ENCODE peak calls at places on chromosome 11, in seven cellular contexts. J is left cardiac atrium, K is DMS153, X is coronary artery, B is SHP77, V is DMS53, R is Daoy. C is an unnamed sample.

GRCh38 chr11:8060146-8060719 is 20.8 kb upstream of the TUB start:
- DNase-seq in J (no peak), K (no peak), X (no peak), B (no peak), V (no peak), R (no peak), C (no peak)

GRCh38 chr11:12868315-12869073 is 140.6 kb upstream of the RASSF10 start:
- DNase-seq in J (no peak), K (no peak), X (no peak), B (no peak), V (no peak), R (no peak), C (no peak)

GRCh38 chr11:26896716-26897115 is 97.2 kb upstream of the FIBIN start:
- DNase-seq in J (no peak), K (no peak), X (no peak), B (no peak), V (no peak), R (no peak), C (no peak)

GRCh38 chr11:110710520-110711381 is 1.5 kb downstream of the ARHGAP20 start:
- DNase-seq in J (peak; percentile 29), K (peak; percentile 21), X (peak; percentile 70), B (no peak), V (peak; percentile 67), R (no peak), C (peak; percentile 29)

GRCh38 chr11:69436041-69436982 is 45.2 kb upstream of the LINC01488 start:
- DNase-seq in J (no peak), K (no peak), X (no peak), B (no peak), V (no peak), R (no peak), C (no peak)

GRCh38 chr11:64996710-64997380 is at the start of gene BATF2:
- DNase-seq in J (peak; percentile 81), K (peak; percentile 70), X (peak; percentile 85), B (peak; percentile 85), V (peak; percentile 91), R (peak; percentile 76), C (peak; percentile 73)

GRCh38 chr11:34792143-34792542 is 124.0 kb downstream of the APIP start:
- DNase-seq in J (no peak), K (no peak), X (no peak), B (no peak), V (no peak), R (no peak), C (no peak)

GRCh38 chr11:116984186-116984585 is 114.0 kb downstream of the SIK3 start:
- DNase-seq in J (no peak), K (no peak), X (no peak), B (no peak), V (no peak), R (no peak), C (no peak)

GRCh38 chr11:1564535-1565172 is 7.4 kb downstream of the DUSP8 start:
- DNase-seq in J (peak; percentile 80), K (no peak), X (no peak), B (peak; percentile 32), V (peak; percentile 61), R (peak; percentile 97), C (peak; percentile 57)

GRCh38 chr11:94910779-94911178 is 62.6 kb downstream of the CWC15 start:
- DNase-seq in J (no peak), K (no peak), X (no peak), B (no peak), V (no peak), R (no peak), C (peak; percentile 44)

GRCh38 chr11:114501901-114502300 is 57.8 kb downstream of the NXPE1 start:
- DNase-seq in J (no peak), K (no peak), X (no peak), B (no peak), V (no peak), R (peak; percentile 6), C (no peak)

GRCh38 chr11:69906453-69906907 is 87.3 kb upstream of the FGF3 start:
- DNase-seq in J (no peak), K (no peak), X (no peak), B (no peak), V (no peak), R (no peak), C (no peak)

GRCh38 chr11:46099973-46100335 is 21.3 kb downstream of the PHF21A start:
- DNase-seq in J (no peak), K (no peak), X (no peak), B (no peak), V (no peak), R (no peak), C (no peak)

GRCh38 chr11:26247340-26247739 is 84.6 kb upstream of the ANO3 start:
- DNase-seq in J (no peak), K (no peak), X (no peak), B (no peak), V (no peak), R (no peak), C (no peak)

GRCh38 chr11:119729581-119730346 is 764 bp upstream of the NECTIN1 start:
- DNase-seq in J (peak; percentile 88), K (peak; percentile 28), X (peak; percentile 79), B (peak; percentile 26), V (peak; percentile 57), R (peak; percentile 67), C (peak; percentile 61)

GRCh38 chr11:124669193-124669592 is 4.3 kb downstream of the SIAE start:
- DNase-seq in J (peak; percentile 26), K (no peak), X (no peak), B (peak; percentile 18), V (peak; percentile 71), R (peak; percentile 51), C (peak; percentile 64)

GRCh38 chr11:88281317-88281712 is 56.2 kb downstream of the CTSC start:
- DNase-seq in J (no peak), K (no peak), X (no peak), B (no peak), V (peak; percentile 32), R (no peak), C (no peak)

GRCh38 chr11:119676461-119677020 is 52.5 kb downstream of the NECTIN1 start:
- DNase-seq in J (no peak), K (no peak), X (no peak), B (no peak), V (no peak), R (peak; percentile 39), C (peak; percentile 58)

GRCh38 chr11:134293119-134294113 is 17.2 kb downstream of the GLB1L3 start:
- DNase-seq in J (no peak), K (no peak), X (no peak), B (no peak), V (peak; percentile 27), R (no peak), C (no peak)

GRCh38 chr11:72008728-72009127 is 10.0 kb downstream of the IL18BP start:
- DNase-seq in J (no peak), K (no peak), X (no peak), B (no peak), V (no peak), R (no peak), C (no peak)

GRCh38 chr11:22165799-22166548 is 26.9 kb upstream of the ANO5 start:
- DNase-seq in J (no peak), K (no peak), X (no peak), B (no peak), V (no peak), R (no peak), C (no peak)

GRCh38 chr11:78423241-78423640 is 5.6 kb upstream of the GAB2 start:
- DNase-seq in J (no peak), K (no peak), X (no peak), B (no peak), V (no peak), R (no peak), C (no peak)

GRCh38 chr11:87804176-87804575 is 371.1 kb downstream of the RAB38 start:
- DNase-seq in J (no peak), K (no peak), X (no peak), B (no peak), V (no peak), R (no peak), C (no peak)

GRCh38 chr11:11408436-11409221 is 55.6 kb upstream of the CSNK2A3 start:
- DNase-seq in J (no peak), K (no peak), X (no peak), B (no peak), V (no peak), R (no peak), C (no peak)

GRCh38 chr11:92830382-92831148 is 138.9 kb upstream of the MTNR1B start:
- DNase-seq in J (no peak), K (peak; percentile 72), X (no peak), B (peak; percentile 85), V (peak; percentile 54), R (no peak), C (no peak)

GRCh38 chr11:106399075-106399500 is 321.6 kb downstream of the AASDHPPT start:
- DNase-seq in J (peak; percentile 56), K (no peak), X (peak; percentile 78), B (no peak), V (no peak), R (peak; percentile 93), C (no peak)

GRCh38 chr11:33452806-33453205 is 195.6 kb downstream of the HIPK3 start:
- DNase-seq in J (no peak), K (no peak), X (no peak), B (no peak), V (no peak), R (peak; percentile 84), C (peak; percentile 74)

GRCh38 chr11:75351541-75352416 is at the start of gene ARRB1:
- DNase-seq in J (peak; percentile 75), K (peak; percentile 25), X (peak; percentile 79), B (peak; percentile 78), V (peak; percentile 95), R (peak; percentile 47), C (no peak)

GRCh38 chr11:43908191-43908590 is 27.6 kb downstream of the ALKBH3 start:
- DNase-seq in J (no peak), K (no peak), X (no peak), B (no peak), V (no peak), R (no peak), C (no peak)

GRCh38 chr11:85725510-85726258 is 39.7 kb upstream of the CCDC89 start:
- DNase-seq in J (no peak), K (no peak), X (no peak), B (no peak), V (peak; percentile 82), R (peak; percentile 79), C (peak; percentile 92)

GRCh38 chr11:8103909-8104308 is 22.9 kb downstream of the TUB start:
- DNase-seq in J (no peak), K (no peak), X (no peak), B (no peak), V (no peak), R (no peak), C (no peak)

C was measured in endothelial cell of umbilical vein.